ENCODE peak calls at places on chromosomes 7 and 10, in six cellular contexts. X is astrocyte of the spinal cord; N is ecto neural progenitor cell; C is activated CD8-positive, alpha-beta memory T cell treated with anti-CD3 and anti-CD28 coated beads for 48 hours; J is EL; T is stimulated activated CD4-positive, alpha-beta T cell treated with anti-CD3 and anti-CD28 coated beads, Interleukin-2, amount 100 ng/mL, for 48 hours. F is an unnamed sample.

GRCh38 chr10:88971668-88972067 is 18.9 kb upstream of the FAS start:
- DNase-seq in X (no peak), N (no peak), C (no peak), J (no peak), T (no peak), F (no peak)

GRCh38 chr10:25226775-25227682 is 52.2 kb downstream of the GPR158 start:
- DNase-seq in X (peak), N (peak), C (no peak), J (peak), T (no peak), F (no peak)

GRCh38 chr10:97503413-97503812 is 4.7 kb downstream of the UBTD1 start:
- DNase-seq in X (no peak), N (no peak), C (no peak), J (no peak), T (no peak), F (no peak)

GRCh38 chr7:126838194-126838593 is 414.5 kb downstream of the GRM8 start:
- DNase-seq in X (no peak), N (no peak), C (no peak), J (no peak), T (no peak), F (no peak)

GRCh38 chr10:113525713-113526112 is 27.1 kb upstream of the HABP2 start:
- DNase-seq in X (no peak), N (peak), C (no peak), J (no peak), T (no peak), F (no peak)

GRCh38 chr10:785539-786214 is 96.2 kb upstream of the DIP2C start:
- DNase-seq in X (no peak), N (peak), C (no peak), J (no peak), T (no peak), F (peak)

GRCh38 chr7:111525100-111525499 is 37.2 kb downstream of the IMMP2L start:
- DNase-seq in X (no peak), N (no peak), C (no peak), J (no peak), T (no peak), F (no peak)

GRCh38 chr7:128059143-128059975 is 28.1 kb upstream of the LRRC4 start:
- DNase-seq in X (no peak), N (no peak), C (no peak), J (no peak), T (no peak), F (no peak)

GRCh38 chr7:76057813-76058145 is 9.9 kb downstream of the MDH2 start:
- DNase-seq in X (no peak), N (no peak), C (no peak), J (no peak), T (no peak), F (no peak)

GRCh38 chr7:46534593-46535271 is 613.7 kb upstream of the IGFBP3 start:
- DNase-seq in X (peak), N (no peak), C (no peak), J (peak), T (no peak), F (no peak)

GRCh38 chr10:1434202-1434601 is 303.1 kb downstream of the ADARB2 start:
- DNase-seq in X (no peak), N (peak), C (no peak), J (no peak), T (no peak), F (no peak)

GRCh38 chr10:115030483-115031200 is 62.5 kb upstream of the ATRNL1 start:
- DNase-seq in X (no peak), N (peak), C (no peak), J (no peak), T (no peak), F (no peak)

GRCh38 chr7:41882745-41883527 is 180.0 kb upstream of the INHBA start:
- DNase-seq in X (no peak), N (no peak), C (no peak), J (no peak), T (no peak), F (no peak)

F was measured in type B pancreatic cell.